ENCODE peak calls at places on chromosomes 3 and 15, in four cellular contexts. I is colonic mucosa, O is left ventricle myocardium inferior, F is transverse colon. T is an unnamed sample.

GRCh38 chr15:32852771-32853170 is 135.0 kb downstream of the GREM1 start:
- DNase-seq in O (no peak), I (no peak), F (no peak), T (no peak)

GRCh38 chr3:13618836-13619235 is 69.9 kb downstream of the FBLN2 start:
- DNase-seq in O (no peak), F (no peak), I (no peak), T (no peak)

GRCh38 chr3:183968846-183969245 is 48.8 kb downstream of the ABCC5 start:
- DNase-seq in F (no peak), I (no peak), O (no peak), T (no peak)

GRCh38 chr15:39542385-39543065 is 38.4 kb upstream of the THBS1 start:
- DNase-seq in F (no peak), I (no peak), O (no peak), T (no peak)

GRCh38 chr3:99783009-99783573 is 34.6 kb upstream of the CMSS1 start:
- DNase-seq in O (no peak), F (no peak), I (no peak), T (no peak)

GRCh38 chr3:46856576-46857471 is 6.4 kb downstream of the MYL3 start:
- DNase-seq in O (peak; percentile 32), I (no peak), F (no peak), T (no peak)

GRCh38 chr3:124256156-124256555 is 264.2 kb upstream of the ROPN1 start:
- DNase-seq in O (no peak), F (no peak), I (no peak), T (no peak)

GRCh38 chr3:43259626-43260025 is 26.7 kb upstream of the SNRK start:
- DNase-seq in O (no peak), F (no peak), I (no peak), T (no peak)

GRCh38 chr15:68679961-68680371 is 101.2 kb downstream of the CORO2B start:
- DNase-seq in O (no peak), I (no peak), F (no peak), T (no peak)

GRCh38 chr3:163261056-163261455 is 1764.4 kb downstream of the OTOL1 start:
- DNase-seq in I (no peak), O (no peak), F (no peak), T (no peak)

GRCh38 chr3:188656196-188656982 is 502.4 kb downstream of the LPP start:
- DNase-seq in I (no peak), F (no peak), O (no peak), T (no peak)

GRCh38 chr3:152404976-152405375 is 136.2 kb downstream of the MBNL1 start:
- DNase-seq in I (no peak), O (no peak), F (no peak), T (no peak)

GRCh38 chr3:78689378-78689777 is 1078.4 kb downstream of the ROBO1 start:
- DNase-seq in O (no peak), I (no peak), F (no peak), T (no peak)

GRCh38 chr3:88076712-88077111 is 17.7 kb downstream of the ZNF654 start:
- DNase-seq in I (no peak), O (no peak), F (no peak), T (no peak)

GRCh38 chr3:59563072-59563605 is 513.3 kb upstream of the CFAP20DC start:
- DNase-seq in O (no peak), F (no peak), I (no peak), T (no peak)

GRCh38 chr3:195929452-195929851 is 21.1 kb upstream of the TNK2 start:
- DNase-seq in O (no peak), I (no peak), F (no peak), T (no peak)

GRCh38 chr3:195931582-195932273 is 23.4 kb upstream of the TNK2 start:
- DNase-seq in I (no peak), F (no peak), O (no peak), T (no peak)

DNA sequence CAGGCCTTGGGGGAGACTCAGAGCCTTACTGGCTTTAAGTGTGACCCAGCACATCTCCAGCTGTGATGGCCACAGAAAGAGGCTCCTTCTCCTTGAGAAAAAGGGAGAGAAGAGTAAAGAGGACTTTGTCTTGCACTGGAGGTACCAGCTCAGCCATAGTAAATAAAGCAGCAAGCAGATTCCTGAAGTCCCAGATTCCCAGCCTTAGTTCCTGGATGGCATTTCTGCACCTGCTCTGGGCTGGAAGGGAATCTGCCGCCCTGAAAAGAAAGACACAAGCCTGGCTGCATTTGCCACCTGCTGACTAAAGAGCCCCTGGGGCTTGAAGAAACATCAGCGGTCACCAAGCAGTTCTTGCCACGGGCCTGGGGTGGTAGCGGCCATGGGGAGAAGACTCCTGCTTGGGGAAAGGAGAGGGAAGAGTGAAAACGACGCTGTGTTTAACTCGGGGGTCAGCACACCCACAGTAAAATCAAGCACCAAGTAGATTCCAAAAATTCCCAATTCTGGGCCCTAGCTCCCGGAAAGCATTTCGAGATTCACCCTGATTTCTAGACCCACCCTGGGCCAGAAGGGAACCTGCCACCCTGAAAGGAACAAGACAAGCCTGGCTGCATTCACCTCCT is 24.2 kb upstream of the TNK2 start:
- DNase-seq in F (no peak), O (no peak), I (no peak), T (no peak)
- H3K27ac ChIP-seq in F (peak overlapping the region; percentile 47), O (no peak overlapping the region), I (peak overlapping the region; percentile 61), T (no peak overlapping the region)

GRCh38 chr3:38163117-38163870 is 2.0 kb upstream of the OXSR1 start:
- DNase-seq in F (no peak), I (no peak), O (no peak), T (no peak)

GRCh38 chr3:38164966-38165721 is at the start of gene OXSR1:
- DNase-seq in F (peak; percentile 100), O (peak; percentile 99), I (peak; percentile 100), T (peak; percentile 100)

GRCh38 chr3:38165722-38166387 is 518 bp downstream of the OXSR1 start:
- DNase-seq in O (no peak), I (peak; percentile 67), F (no peak), T (no peak)

GRCh38 chr3:38168151-38168987 is 3.0 kb downstream of the OXSR1 start:
- DNase-seq in O (no peak), F (no peak), I (no peak), T (peak; percentile 42)

GRCh38 chr3:38164136-38164965 is 986 bp upstream of the OXSR1 start:
- DNase-seq in I (peak; percentile 42), F (peak; percentile 36), O (no peak), T (no peak)
- TF ChIP-seq CTCF in I (no peak), F (no peak), O (no peak), T (no peak)

DNA sequence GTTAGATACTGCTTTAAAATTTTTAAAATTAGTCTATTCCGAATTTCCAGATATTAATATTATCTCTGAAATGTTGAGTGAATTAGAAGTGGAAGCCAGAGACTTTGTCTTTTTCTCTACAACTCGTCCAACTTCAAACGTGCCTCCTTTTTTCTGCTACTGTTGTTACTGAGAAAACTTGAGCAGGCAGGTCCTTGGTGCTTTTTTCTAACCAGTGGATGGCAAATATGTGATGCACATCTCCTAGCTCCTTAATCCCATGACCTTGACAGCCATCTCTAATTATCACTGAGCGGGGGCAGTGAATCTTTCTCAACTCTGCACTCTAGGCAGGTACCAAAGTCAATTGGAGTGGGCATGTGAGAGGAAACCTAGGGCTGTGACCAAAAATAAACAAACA is 50.7 kb downstream of the FNDC3B start:
- DNase-seq in O (no peak), I (no peak), F (no peak), T (no peak)
- H3K4me1 ChIP-seq in O (peaks cover 81% of the 10 kb centered on the region), I (peaks cover 11% of the 10 kb centered on the region), F (peaks cover 30% of the 10 kb centered on the region), T (peaks cover 40% of the 10 kb centered on the region)

GRCh38 chr3:51682079-51682478 is 11.0 kb downstream of the TEX264 start:
- DNase-seq in F (peak; percentile 74), O (peak; percentile 44), I (peak; percentile 81), T (peak; percentile 88)
- H3K27ac ChIP-seq in F (peak overlapping the region; percentile 35), O (peak overlapping the region; percentile 60), I (peak overlapping the region; percentile 45), T (peak overlapping the region; percentile 21)

DNA sequence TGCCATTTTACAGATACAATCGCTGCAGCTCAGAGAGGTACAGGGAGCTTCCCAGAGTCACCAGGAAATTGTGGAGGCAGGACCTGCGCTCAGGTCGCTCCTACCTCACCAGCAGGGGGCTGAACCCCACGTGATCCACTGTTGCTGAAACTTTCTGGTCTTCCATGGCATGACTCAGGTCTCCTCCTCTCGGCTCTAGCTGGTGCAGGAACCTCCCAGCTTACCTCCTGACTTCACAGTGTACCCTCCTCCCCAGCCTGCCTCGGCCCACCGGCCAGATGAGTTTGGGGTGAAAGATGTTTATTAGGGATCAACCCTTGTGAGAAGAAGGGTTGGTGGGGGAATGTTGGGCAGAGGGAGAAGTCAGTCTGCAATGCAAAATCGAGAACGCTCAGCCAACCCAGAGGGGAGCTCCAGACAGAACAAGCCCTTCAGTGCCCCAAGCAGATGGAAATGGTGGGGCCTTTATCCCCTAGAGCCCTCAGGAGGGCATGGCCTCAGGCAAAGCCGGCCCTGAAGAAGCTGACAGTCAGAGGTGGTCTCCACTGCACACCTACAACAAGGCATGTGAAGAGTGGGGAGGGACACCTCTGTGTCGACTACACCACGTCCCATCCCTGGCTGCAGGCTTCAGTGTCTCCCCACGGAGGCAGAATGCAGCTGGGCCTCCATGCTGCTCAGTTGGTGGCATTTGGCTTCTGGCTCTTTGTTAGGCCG is 118.6 kb upstream of the PRR20G start:
- DNase-seq in I (no peak), O (peak; percentile 9), F (peak; percentile 8), T (peak; percentile 11)
- TF ChIP-seq CTCF in I (peak; percentile 16), O (no peak), F (no peak), T (peak; percentile 26)

DNA sequence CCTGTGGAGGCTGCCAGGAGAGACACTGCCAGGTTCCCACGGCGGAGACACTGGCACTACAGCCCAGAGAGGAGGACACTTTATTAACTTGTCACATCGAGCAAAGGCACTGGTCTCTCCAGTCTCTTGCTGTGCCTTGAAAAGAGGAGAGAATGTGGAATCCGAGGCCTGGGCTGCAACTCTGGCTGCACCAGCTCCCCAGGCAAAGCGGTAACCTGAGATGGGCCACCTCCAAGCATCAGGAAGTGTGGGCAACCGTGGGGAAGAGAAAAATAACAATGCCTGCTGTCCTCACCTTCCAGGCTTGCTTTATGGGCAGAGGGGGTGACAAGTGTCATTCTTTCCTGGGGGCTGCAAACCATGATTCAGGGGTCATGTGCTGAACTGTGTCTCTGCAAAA is 91.6 kb upstream of the RGMA start:
- DNase-seq in F (no peak), O (no peak), I (no peak), T (peak; percentile 14)
- H3K4me1 ChIP-seq in F (peaks cover 7% of the 10 kb centered on the region), O (peaks cover 12% of the 10 kb centered on the region), I (no peaks in the 10 kb centered on the region), T (no peaks in the 10 kb centered on the region)

GRCh38 chr3:22627993-22628499 is 575.1 kb upstream of the UBE2E2 start:
- DNase-seq in I (no peak), O (no peak), F (no peak), T (no peak)
- H3K27ac ChIP-seq in I (no peak overlapping the region), O (no peak overlapping the region), F (no peak overlapping the region), T (no peak overlapping the region)

DNA sequence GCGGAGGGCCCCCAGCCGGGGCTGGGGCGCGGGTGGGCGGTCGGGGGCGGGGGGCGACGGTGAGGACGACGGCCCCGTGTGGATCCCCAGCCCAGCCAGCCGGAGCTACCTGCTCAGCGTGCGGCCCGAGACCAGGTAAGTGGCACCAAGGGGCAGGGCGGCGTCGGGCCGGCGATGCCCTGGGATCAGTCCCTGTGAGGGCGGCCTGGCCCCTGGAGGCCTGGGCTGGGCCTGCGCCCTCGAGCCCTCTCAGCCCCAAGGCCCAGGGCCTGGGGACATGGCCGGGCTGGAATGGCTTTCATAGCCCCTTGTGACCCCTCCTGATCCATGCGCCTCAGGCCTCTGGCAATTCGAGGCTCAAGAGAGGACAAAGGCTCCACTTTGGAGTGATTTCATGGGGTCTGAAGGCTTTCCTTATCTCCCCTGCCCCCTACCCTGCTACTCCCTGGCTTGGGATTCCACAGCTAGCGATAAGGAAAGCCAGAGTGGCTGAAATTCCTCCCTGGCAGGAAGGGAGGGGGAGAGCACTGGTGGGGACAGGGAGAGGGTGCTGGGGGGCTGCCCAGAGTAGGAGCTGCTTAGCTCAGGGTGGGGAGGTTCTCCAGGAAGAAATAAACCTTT is 415 bp downstream of the ALPK3 start:
- DNase-seq in F (no peak), I (no peak), O (no peak), T (peak; percentile 92)
- TF ChIP-seq CTCF in F (no peak), I (no peak), O (no peak), T (peak; percentile 15)

GRCh38 chr3:66432767-66433521 is 67.9 kb downstream of the LRIG1 start:
- DNase-seq in O (no peak), I (no peak), F (no peak), T (no peak)
- H3K4me1 ChIP-seq in O (peaks cover 92% of the 10 kb centered on the region), I (no peaks in the 10 kb centered on the region), F (peaks cover 20% of the 10 kb centered on the region), T (no peaks in the 10 kb centered on the region)